ENCODE peak calls at places on chromosomes 5 and 9, in four cellular contexts. H is prostate gland, Y is IMR-90, C is hepatocyte. W is an unnamed sample.

GRCh38 chr5:161544350-161544765 is 2.2 kb downstream of the GABRB2 start:
- DNase-seq in H (no peak), Y (peak), C (peak), W (no peak)

GRCh38 chr9:36485647-36486453 is 85.8 kb upstream of the RNF38 start:
- DNase-seq in H (peak), Y (peak), C (peak), W (no peak)

GRCh38 chr5:11040345-11040744 is 279.3 kb upstream of the DAP start:
- DNase-seq in H (no peak), Y (no peak), C (no peak), W (no peak)

GRCh38 chr5:180119031-180119885 is 47.7 kb upstream of the RNF130 start:
- DNase-seq in H (no peak), Y (no peak), C (no peak), W (no peak)

GRCh38 chr9:112135706-112136105 is 39.4 kb downstream of the SUSD1 start:
- DNase-seq in H (no peak), Y (no peak), C (no peak), W (no peak)

GRCh38 chr9:1047605-1048235 is 2.4 kb upstream of the DMRT2 start:
- DNase-seq in H (no peak), Y (peak), C (no peak), W (no peak)

GRCh38 chr5:124996764-124997077 is 250.3 kb upstream of the ZNF608 start:
- DNase-seq in H (no peak), Y (peak), C (no peak), W (no peak)

GRCh38 chr5:10653033-10653432 is 89.2 kb downstream of the ANKRD33B start:
- DNase-seq in H (no peak), Y (peak), C (no peak), W (no peak)

GRCh38 chr9:135410831-135411473 is 68.6 kb upstream of the PPP1R26 start:
- DNase-seq in H (no peak), Y (no peak), C (peak), W (peak)

GRCh38 chr5:90563161-90563560 is 4.6 kb downstream of the ADGRV1 start:
- DNase-seq in H (no peak), Y (no peak), C (no peak), W (no peak)

GRCh38 chr9:83932001-83932400 is 10.8 kb upstream of the KIF27 start:
- DNase-seq in H (no peak), Y (no peak), C (no peak), W (no peak)

GRCh38 chr9:123217148-123217585 is 51.2 kb downstream of the STRBP start:
- DNase-seq in H (no peak), Y (peak), C (no peak), W (no peak)

GRCh38 chr5:105806601-105807000 is 1864.1 kb downstream of the EFNA5 start:
- DNase-seq in H (no peak), Y (no peak), C (no peak), W (no peak)

GRCh38 chr9:99054581-99054980 is 50.3 kb upstream of the TGFBR1 start:
- DNase-seq in H (no peak), Y (no peak), C (no peak), W (no peak)

GRCh38 chr5:109102291-109102690 is 307.5 kb downstream of the PJA2 start:
- DNase-seq in H (no peak), Y (no peak), C (no peak), W (no peak)

GRCh38 chr9:74497750-74498615 is 848 bp downstream of the RORB start:
- DNase-seq in H (no peak), Y (no peak), C (peak), W (peak)

GRCh38 chr5:132257131-132258101 is at the start of gene PDLIM4:
- DNase-seq in H (peak), Y (no peak), C (peak), W (peak)

GRCh38 chr5:143192191-143192880 is 211.2 kb downstream of the NR3C1 start:
- DNase-seq in H (no peak), Y (no peak), C (no peak), W (no peak)

GRCh38 chr5:144205141-144205551 is 34.5 kb downstream of the KCTD16 start:
- DNase-seq in H (no peak), Y (peak), C (peak), W (no peak)

GRCh38 chr5:115072266-115073056 is 97.2 kb downstream of the TRIM36 start:
- DNase-seq in H (no peak), Y (no peak), C (no peak), W (no peak)

GRCh38 chr9:36293918-36294317 is 35.7 kb upstream of the GNE start:
- DNase-seq in H (no peak), Y (no peak), C (no peak), W (no peak)

GRCh38 chr5:150778517-150779396 is at the start of gene SMIM3:
- DNase-seq in H (peak), Y (peak), C (peak), W (no peak)

GRCh38 chr5:79697222-79698164 is 7.9 kb downstream of the CMYA5 start:
- DNase-seq in H (no peak), Y (peak), C (peak), W (no peak)

GRCh38 chr5:102818345-102818744 is 63.2 kb downstream of the PAM start:
- DNase-seq in H (no peak), Y (no peak), C (no peak), W (no peak)

GRCh38 chr5:62386824-62387223 is 16.9 kb downstream of the DIMT1 start:
- DNase-seq in H (no peak), Y (peak), C (no peak), W (no peak)

GRCh38 chr9:95634581-95634980 is 117.8 kb upstream of the PTCH1 start:
- DNase-seq in H (no peak), Y (no peak), C (no peak), W (no peak)

GRCh38 chr9:136138566-136138965 is 19.9 kb upstream of the TMEM250 start:
- DNase-seq in H (no peak), Y (no peak), C (peak), W (no peak)

GRCh38 chr5:174188300-174188699 is 142.8 kb downstream of the NSG2 start:
- DNase-seq in H (no peak), Y (no peak), C (no peak), W (no peak)

GRCh38 chr9:96056221-96056620 is 180.7 kb downstream of the ERCC6L2 start:
- DNase-seq in H (no peak), Y (no peak), C (no peak), W (no peak)

GRCh38 chr9:69176446-69177135 is 2.5 kb downstream of the TJP2 start:
- DNase-seq in H (no peak), Y (no peak), C (no peak), W (no peak)

GRCh38 chr9:105007143-105007542 is 79.2 kb upstream of the ABCA1 start:
- DNase-seq in H (no peak), Y (peak), C (peak), W (no peak)

GRCh38 chr5:145775893-145776444 is 59.2 kb downstream of the PRELID2 start:
- DNase-seq in H (no peak), Y (peak), C (peak), W (no peak)

GRCh38 chr5:136007271-136007670 is 21.5 kb upstream of the TGFBI start:
- DNase-seq in H (no peak), Y (no peak), C (no peak), W (no peak)

GRCh38 chr5:134945041-134945440 is 22.7 kb upstream of the CATSPER3 start:
- DNase-seq in H (no peak), Y (peak), C (no peak), W (no peak)

GRCh38 chr5:56816546-56817081 is 1.3 kb downstream of the MAP3K1 start:
- DNase-seq in H (peak), Y (peak), C (peak), W (peak)

GRCh38 chr9:109802491-109802890 is 22.5 kb downstream of the PALM2AKAP2 start:
- DNase-seq in H (no peak), Y (no peak), C (no peak), W (no peak)

DNA sequence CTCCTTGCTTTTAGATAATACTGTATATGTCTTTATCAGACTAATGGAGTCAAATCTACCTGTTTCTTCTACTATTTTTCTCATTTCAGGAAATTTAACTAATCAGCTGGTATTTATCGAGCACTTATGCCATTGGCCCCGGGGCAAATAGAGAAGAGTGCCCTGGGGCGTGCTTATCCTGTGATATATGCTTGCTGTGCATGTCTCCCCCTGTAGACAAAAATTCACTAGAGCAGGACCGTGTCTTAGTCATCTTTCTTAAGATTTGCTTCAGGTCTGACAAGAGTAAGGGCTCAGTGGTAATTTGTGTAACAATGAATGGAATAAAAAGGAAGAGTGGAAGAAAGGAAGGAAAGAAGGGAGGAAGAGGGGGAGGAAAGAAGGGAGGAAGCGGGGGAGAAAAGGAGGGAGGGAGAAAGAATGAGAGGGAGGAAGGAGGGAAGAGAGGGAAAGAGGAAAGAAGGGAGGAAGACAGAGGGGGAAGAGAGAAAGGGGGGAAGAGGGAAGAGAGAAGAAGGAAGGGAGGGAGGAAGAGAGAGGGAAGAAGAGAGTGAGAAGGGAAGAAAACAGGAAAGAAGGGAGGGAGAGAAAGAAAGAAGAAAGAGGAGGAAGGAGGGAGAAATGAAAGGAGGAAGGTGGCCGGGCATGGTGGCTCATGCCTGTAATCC is 295.7 kb upstream of the PANK3 start:
- DNase-seq in H (no peak), Y (peak), C (peak), W (no peak)
- TF ChIP-seq CTCF in H (no peak), Y (peak), C (peak), W (peak)

DNA sequence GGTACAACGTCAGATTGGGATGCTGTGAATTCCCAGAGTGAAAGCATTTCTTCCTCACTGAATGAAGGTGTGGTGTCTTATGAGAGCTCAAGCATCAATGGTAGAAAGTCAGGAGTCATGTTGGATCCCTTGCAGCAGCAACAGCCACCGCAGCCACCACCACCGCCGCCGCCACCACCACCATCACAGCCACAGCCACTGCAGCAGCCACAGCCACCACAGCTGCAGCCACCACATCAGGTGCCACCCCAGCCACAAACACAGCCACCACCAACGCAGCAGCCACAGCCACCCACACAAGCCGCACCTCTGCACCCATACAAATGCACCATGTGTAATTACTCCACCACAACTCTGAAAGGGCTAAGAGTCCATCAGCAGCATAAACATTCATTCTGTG is 62.4 kb downstream of the ZNF462 start:
- DNase-seq in H (no peak), Y (no peak), C (no peak), W (peak)
- TF ChIP-seq CTCF in H (no peak), Y (no peak), C (no peak), W (no peak)

DNA sequence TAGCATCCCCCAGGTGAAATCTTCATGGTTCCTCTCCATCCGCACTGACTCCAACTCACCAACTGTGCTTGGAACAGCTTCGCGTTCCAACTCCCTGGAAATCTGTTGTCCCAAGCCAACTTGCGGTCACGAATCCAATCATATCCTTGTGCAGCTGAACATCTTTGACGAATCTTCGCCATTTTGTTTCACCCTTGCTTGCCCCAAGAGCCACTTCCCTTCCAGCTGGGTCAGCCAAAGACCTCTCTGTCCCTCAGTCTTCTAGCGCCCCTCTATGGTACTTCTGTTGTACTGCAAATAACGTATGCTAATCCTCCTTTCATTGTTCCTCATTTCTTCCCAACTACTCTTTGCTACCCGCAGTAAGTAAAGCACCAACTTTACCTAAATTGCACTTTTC is 61.0 kb upstream of the TARS1 start:
- DNase-seq in H (no peak), Y (peak), C (peak), W (no peak)
- TF ChIP-seq CTCF in H (no peak), Y (peak), C (peak), W (peak)

GRCh38 chr5:141041427-141041785 is 9.8 kb upstream of the PCDHB1 start:
- DNase-seq in H (no peak), Y (no peak), C (no peak), W (no peak)
- TF ChIP-seq CTCF in H (no peak), Y (no peak), C (no peak), W (peak)

W was measured in chondrocyte.